ENCODE peak calls at places on chromosomes 2 and 18, in eight cellular contexts. G is LoVo; R is astrocyte of the spinal cord; S is epithelial cell of prostate; U is NCI-H1417; A is activated T-cell treated with anti-CD3 and anti-CD28 coated beads, Interleukin-2, amount 50 U/mL, for 72 hours; Y is colonic mucosa; T is left ventricle myocardium superior. B is an unnamed sample.

GRCh38 chr2:176455865-176456291 is 186.6 kb downstream of the MTX2 start:
- DNase-seq in G (no peak), R (no peak), S (no peak), U (peak), A (no peak), Y (peak), T (peak), B (no peak)

GRCh38 chr2:33512112-33512511 is 35.7 kb downstream of the RASGRP3 start:
- DNase-seq in G (no peak), R (no peak), S (no peak), U (peak), A (no peak), Y (no peak), T (no peak), B (no peak)

GRCh38 chr18:38077219-38077618 is 511.6 kb upstream of the CELF4 start:
- DNase-seq in G (no peak), R (no peak), S (no peak), U (no peak), A (no peak), Y (no peak), T (no peak), B (no peak)

GRCh38 chr2:238873401-238873801 is 25.5 kb downstream of the TWIST2 start:
- DNase-seq in G (no peak), R (no peak), S (no peak), U (no peak), A (no peak), Y (no peak), T (no peak), B (no peak)

GRCh38 chr2:212619954-212620353 is 81.4 kb upstream of the ERBB4 start:
- DNase-seq in G (no peak), R (peak), S (peak), U (no peak), A (no peak), Y (no peak), T (no peak), B (no peak)

GRCh38 chr18:58992301-58993231 is 127.9 kb downstream of the ZNF532 start:
- DNase-seq in G (no peak), R (no peak), S (no peak), U (no peak), A (no peak), Y (no peak), T (no peak), B (no peak)

GRCh38 chr18:55546873-55547704 is 40.9 kb downstream of the TCF4 start:
- DNase-seq in G (no peak), R (peak), S (no peak), U (peak), A (no peak), Y (peak), T (peak), B (no peak)

GRCh38 chr2:233329489-233330135 is 22.0 kb downstream of the SAG start:
- DNase-seq in G (no peak), R (peak), S (no peak), U (peak), A (no peak), Y (no peak), T (no peak), B (no peak)

GRCh38 chr18:23972416-23972815 is 42.1 kb upstream of the TTC39C start:
- DNase-seq in G (no peak), R (no peak), S (no peak), U (no peak), A (peak), Y (no peak), T (no peak), B (no peak)

B was measured in HCT116.